ENCODE peak calls at places on chromosomes 12 and 14, in nine cellular contexts. O is T47D; S is H9; P is substantia nigra; M is tibial artery; J is activated gamma-delta T cell treated with Interleukin-2 at 50 U/mL for 16 hours; D is brain microvascular endothelial cell; U is stimulated activated CD4-positive, alpha-beta T cell treated with anti-CD3 and anti-CD28 coated beads, Interleukin-15, amount 100 ng/mL, for 1 hour; C is ureter. N is an unnamed sample.

GRCh38 chr14:31206536-31207286 is 882 bp downstream of the HECTD1 start:
- DNase-seq in U (peak; percentile 36), S (peak; percentile 38), J (peak; percentile 34), C (peak; percentile 46), P (no peak), O (peak; percentile 45), D (peak; percentile 1), M (peak; percentile 22), N (peak; percentile 56)

GRCh38 chr12:130526813-130527212 is 189.1 kb downstream of the PIWIL1 start:
- DNase-seq in O (peak; percentile 65), U (no peak), S (peak; percentile 83), C (no peak), D (peak; percentile 2), M (no peak), P (no peak), J (no peak), N (no peak)

GRCh38 chr14:61368061-61368710 is 46.8 kb downstream of the PRKCH start:
- DNase-seq in M (no peak), D (no peak), O (peak; percentile 90), S (no peak), J (no peak), P (no peak), U (no peak), C (peak; percentile 60), N (no peak)

GRCh38 chr14:71321556-71322315 is 414.5 kb downstream of the PCNX1 start:
- DNase-seq in S (peak; percentile 39), C (peak; percentile 42), O (peak; percentile 79), D (peak; percentile 29), J (no peak), M (no peak), P (no peak), U (no peak), N (no peak)

GRCh38 chr12:57726884-57727757 is 11.4 kb downstream of the AGAP2 start:
- DNase-seq in P (no peak), O (peak; percentile 81), D (no peak), S (peak; percentile 57), U (no peak), J (no peak), C (peak; percentile 46), M (no peak), N (peak; percentile 49)

GRCh38 chr12:108173892-108174291 is 44.8 kb downstream of the WSCD2 start:
- DNase-seq in D (no peak), O (no peak), U (no peak), M (no peak), P (no peak), S (no peak), J (no peak), C (no peak), N (no peak)

GRCh38 chr14:39988939-39989338 is 556.7 kb upstream of the FBXO33 start:
- DNase-seq in J (no peak), S (no peak), P (no peak), U (no peak), C (no peak), M (no peak), D (no peak), O (peak; percentile 86), N (no peak)

GRCh38 chr12:64091186-64091585 is 130.9 kb downstream of the KICS2 start:
- DNase-seq in C (no peak), U (no peak), O (no peak), P (no peak), D (no peak), S (no peak), J (no peak), M (no peak), N (no peak)

GRCh38 chr14:68774771-68775613 is 17.9 kb downstream of the ZFP36L1 start:
- DNase-seq in U (no peak), J (no peak), D (no peak), P (no peak), M (peak; percentile 21), O (peak; percentile 100), C (no peak), S (no peak), N (peak; percentile 37)

GRCh38 chr14:104502060-104502459 is 77.5 kb upstream of the C14orf180 start:
- DNase-seq in U (no peak), C (no peak), J (no peak), O (no peak), S (no peak), D (no peak), P (no peak), M (no peak), N (no peak)

GRCh38 chr12:117090816-117091711 is 8.2 kb downstream of the TESC start:
- DNase-seq in C (no peak), M (no peak), O (no peak), P (no peak), S (no peak), U (no peak), D (no peak), J (no peak), N (peak; percentile 56)

GRCh38 chr12:32522322-32523221 is 123.2 kb downstream of the FGD4 start:
- DNase-seq in P (no peak), D (no peak), M (no peak), C (no peak), S (no peak), O (no peak), J (no peak), U (no peak), N (no peak)

GRCh38 chr14:69475194-69475818 is 9.2 kb upstream of the PLEKHD1 start:
- DNase-seq in C (no peak), O (peak; percentile 73), P (no peak), M (no peak), U (no peak), D (no peak), S (no peak), J (no peak), N (no peak)

GRCh38 chr12:89525002-89525823 is 617 bp upstream of the GALNT4 start:
- DNase-seq in P (peak; percentile 35), O (peak; percentile 58), C (peak; percentile 48), J (peak; percentile 21), U (peak; percentile 22), M (peak; percentile 24), D (peak; percentile 24), S (peak; percentile 71), N (peak; percentile 69)

GRCh38 chr12:114855678-114856077 is 171.7 kb upstream of the TBX3 start:
- DNase-seq in P (no peak), D (no peak), J (no peak), C (no peak), M (no peak), O (no peak), S (no peak), U (no peak), N (no peak)

GRCh38 chr12:24948816-24949722 is at the start of gene BCAT1:
- DNase-seq in S (peak; percentile 86), J (peak; percentile 22), O (no peak), C (peak; percentile 74), P (peak; percentile 33), D (peak; percentile 85), U (peak; percentile 19), M (peak; percentile 74), N (peak; percentile 62)

GRCh38 chr12:49230810-49231209 is 34.1 kb upstream of the TUBA1C start:
- DNase-seq in P (no peak), S (no peak), J (no peak), M (no peak), C (no peak), U (no peak), O (no peak), D (no peak), N (no peak)

GRCh38 chr12:23810327-23810902 is 139.1 kb downstream of the SOX5 start:
- DNase-seq in M (no peak), O (no peak), U (no peak), J (no peak), P (no peak), S (no peak), D (no peak), C (no peak), N (no peak)

GRCh38 chr12:31370645-31371620 is 45.0 kb upstream of the SINHCAF start:
- DNase-seq in P (no peak), M (no peak), S (peak; percentile 90), J (no peak), D (no peak), U (no peak), C (no peak), O (no peak), N (no peak)

GRCh38 chr14:101732128-101732527 is 29.4 kb upstream of the PPP2R5C start:
- DNase-seq in M (no peak), C (peak; percentile 38), D (no peak), U (no peak), P (no peak), J (no peak), S (no peak), O (no peak), N (no peak)

GRCh38 chr12:124030510-124030909 is 57.5 kb downstream of the ZNF664 start:
- DNase-seq in O (no peak), U (no peak), M (peak; percentile 27), C (no peak), J (no peak), S (peak; percentile 36), D (peak; percentile 80), P (no peak), N (no peak)

GRCh38 chr12:106037524-106038298 is 101.0 kb downstream of the NUAK1 start:
- DNase-seq in C (no peak), U (no peak), D (no peak), S (no peak), P (no peak), J (no peak), O (no peak), M (no peak), N (peak; percentile 59)

GRCh38 chr12:82682326-82682725 is 4.4 kb upstream of the TMTC2 start:
- DNase-seq in U (no peak), O (peak; percentile 52), D (no peak), J (no peak), P (no peak), S (no peak), M (no peak), C (no peak), N (no peak)

GRCh38 chr14:66600416-66600815 is 92.5 kb downstream of the GPHN start:
- DNase-seq in P (no peak), C (no peak), O (no peak), U (no peak), M (no peak), D (peak; percentile 44), S (no peak), J (no peak), N (no peak)

GRCh38 chr14:49880267-49881064 is 12.4 kb upstream of the ARF6 start:
- DNase-seq in U (no peak), J (no peak), D (no peak), M (no peak), S (no peak), O (no peak), C (no peak), P (no peak), N (no peak)

GRCh38 chr12:104501641-104502040 is 44.9 kb downstream of the CHST11 start:
- DNase-seq in D (no peak), C (no peak), S (no peak), U (no peak), O (no peak), P (no peak), M (no peak), J (no peak), N (no peak)

GRCh38 chr12:2139651-2140050 is 86.9 kb downstream of the CACNA1C start:
- DNase-seq in S (no peak), C (no peak), M (no peak), P (no peak), O (no peak), J (no peak), U (no peak), D (no peak), N (no peak)

GRCh38 chr12:121693155-121693554 is 19.4 kb upstream of the TMEM120B start:
- DNase-seq in D (no peak), U (no peak), M (no peak), P (no peak), C (no peak), O (no peak), J (no peak), S (no peak), N (no peak)

GRCh38 chr12:114681149-114681849 is 2.7 kb downstream of the TBX3 start:
- DNase-seq in P (no peak), M (no peak), U (no peak), J (no peak), O (peak; percentile 54), C (no peak), D (no peak), S (peak; percentile 38), N (no peak)